ENCODE peak calls at places on chromosomes 1 and 21, in nine cellular contexts. One of them, this sample, is unnamed.
A peak's percentile ranks its signal among the peaks of the same experiment; 100 is the strongest.

GRCh38 chr1:115530407-115530806 is 111.4 kb upstream of the VANGL1 start:
- DNase-seq in colonic mucosa: no peak
- DNase-seq in MCF 10A: no peak
- DNase-seq in choroid plexus epithelial cell: peak; percentile 71
- DNase-seq in lower lobe of right lung: no peak
- DNase-seq in epithelial cell of proximal tubule: no peak
- DNase-seq in transverse colon: no peak
- DNase-seq in astrocyte: peak; percentile 56
- DNase-seq in GM06990: no peak
- DNase-seq in this sample: no peak

GRCh38 chr1:178725603-178726517 is 816 bp downstream of the RALGPS2 start:
- DNase-seq in colonic mucosa: peak; percentile 91
- DNase-seq in MCF 10A: peak; percentile 98
- DNase-seq in choroid plexus epithelial cell: peak; percentile 91
- DNase-seq in lower lobe of right lung: peak; percentile 79
- DNase-seq in epithelial cell of proximal tubule: peak; percentile 91
- DNase-seq in transverse colon: peak; percentile 87
- DNase-seq in astrocyte: peak; percentile 88
- DNase-seq in GM06990: peak; percentile 26
- DNase-seq in this sample: no peak

GRCh38 chr1:52602328-52603300 is at the start of gene GPX7:
- DNase-seq in colonic mucosa: peak; percentile 19
- DNase-seq in MCF 10A: no peak
- DNase-seq in choroid plexus epithelial cell: peak; percentile 52
- DNase-seq in lower lobe of right lung: peak; percentile 69
- DNase-seq in epithelial cell of proximal tubule: no peak
- DNase-seq in transverse colon: peak; percentile 42
- DNase-seq in astrocyte: peak; percentile 49
- DNase-seq in GM06990: peak; percentile 59
- DNase-seq in this sample: no peak

GRCh38 chr1:9901148-9902059 is 8.7 kb downstream of the CTNNBIP1 start:
- DNase-seq in colonic mucosa: peak; percentile 44
- DNase-seq in MCF 10A: no peak
- DNase-seq in choroid plexus epithelial cell: no peak
- DNase-seq in lower lobe of right lung: peak; percentile 91
- DNase-seq in epithelial cell of proximal tubule: no peak
- DNase-seq in transverse colon: no peak
- DNase-seq in astrocyte: no peak
- DNase-seq in GM06990: no peak
- DNase-seq in this sample: peak; percentile 47

GRCh38 chr1:85611390-85611789 is 30.8 kb downstream of the CCN1 start:
- DNase-seq in colonic mucosa: no peak
- DNase-seq in MCF 10A: no peak
- DNase-seq in choroid plexus epithelial cell: peak; percentile 83
- DNase-seq in lower lobe of right lung: no peak
- DNase-seq in epithelial cell of proximal tubule: no peak
- DNase-seq in transverse colon: no peak
- DNase-seq in astrocyte: peak; percentile 94
- DNase-seq in GM06990: no peak
- DNase-seq in this sample: no peak

GRCh38 chr1:229170778-229171505 is 100.0 kb upstream of the RAB4A start:
- DNase-seq in colonic mucosa: no peak
- DNase-seq in MCF 10A: no peak
- DNase-seq in choroid plexus epithelial cell: no peak
- DNase-seq in lower lobe of right lung: no peak
- DNase-seq in epithelial cell of proximal tubule: no peak
- DNase-seq in transverse colon: no peak
- DNase-seq in astrocyte: no peak
- DNase-seq in GM06990: no peak
- DNase-seq in this sample: no peak

GRCh38 chr1:20138346-20138745 is 777 bp upstream of the PLA2G2F start:
- DNase-seq in colonic mucosa: no peak
- DNase-seq in MCF 10A: no peak
- DNase-seq in choroid plexus epithelial cell: no peak
- DNase-seq in lower lobe of right lung: peak; percentile 16
- DNase-seq in epithelial cell of proximal tubule: no peak
- DNase-seq in transverse colon: no peak
- DNase-seq in astrocyte: no peak
- DNase-seq in GM06990: no peak
- DNase-seq in this sample: peak; percentile 34

GRCh38 chr1:224203243-224204016 is 20.4 kb downstream of the DEGS1 start:
- DNase-seq in colonic mucosa: peak; percentile 26
- DNase-seq in MCF 10A: peak; percentile 62
- DNase-seq in choroid plexus epithelial cell: peak; percentile 80
- DNase-seq in lower lobe of right lung: peak; percentile 74
- DNase-seq in epithelial cell of proximal tubule: peak; percentile 91
- DNase-seq in transverse colon: peak; percentile 34
- DNase-seq in astrocyte: peak; percentile 85
- DNase-seq in GM06990: no peak
- DNase-seq in this sample: no peak

GRCh38 chr1:201426395-201427310 is 5.1 kb upstream of the TNNI1 start:
- DNase-seq in colonic mucosa: no peak
- DNase-seq in MCF 10A: no peak
- DNase-seq in choroid plexus epithelial cell: no peak
- DNase-seq in lower lobe of right lung: no peak
- DNase-seq in epithelial cell of proximal tubule: no peak
- DNase-seq in transverse colon: no peak
- DNase-seq in astrocyte: no peak
- DNase-seq in GM06990: no peak
- DNase-seq in this sample: no peak

GRCh38 chr1:178684542-178685000 is 40.5 kb upstream of the RALGPS2 start:
- DNase-seq in colonic mucosa: no peak
- DNase-seq in MCF 10A: peak; percentile 89
- DNase-seq in choroid plexus epithelial cell: peak; percentile 97
- DNase-seq in lower lobe of right lung: no peak
- DNase-seq in epithelial cell of proximal tubule: peak; percentile 54
- DNase-seq in transverse colon: no peak
- DNase-seq in astrocyte: peak; percentile 93
- DNase-seq in GM06990: peak; percentile 17
- DNase-seq in this sample: no peak

GRCh38 chr21:25170681-25171080 is 436.6 kb downstream of the MRPL39 start:
- DNase-seq in colonic mucosa: no peak
- DNase-seq in MCF 10A: no peak
- DNase-seq in choroid plexus epithelial cell: no peak
- DNase-seq in lower lobe of right lung: no peak
- DNase-seq in epithelial cell of proximal tubule: no peak
- DNase-seq in transverse colon: no peak
- DNase-seq in astrocyte: peak; percentile 5
- DNase-seq in GM06990: no peak
- DNase-seq in this sample: no peak

GRCh38 chr1:156747737-156748669 is 3.5 kb downstream of the HDGF start:
- DNase-seq in colonic mucosa: peak; percentile 27
- DNase-seq in MCF 10A: peak; percentile 61
- DNase-seq in choroid plexus epithelial cell: no peak
- DNase-seq in lower lobe of right lung: no peak
- DNase-seq in epithelial cell of proximal tubule: no peak
- DNase-seq in transverse colon: no peak
- DNase-seq in astrocyte: no peak
- DNase-seq in GM06990: no peak
- DNase-seq in this sample: peak; percentile 36

GRCh38 chr1:205294175-205294913 is 27.2 kb downstream of the NUAK2 start:
- DNase-seq in colonic mucosa: no peak
- DNase-seq in MCF 10A: peak; percentile 97
- DNase-seq in choroid plexus epithelial cell: peak; percentile 68
- DNase-seq in lower lobe of right lung: no peak
- DNase-seq in epithelial cell of proximal tubule: peak; percentile 92
- DNase-seq in transverse colon: no peak
- DNase-seq in astrocyte: peak; percentile 89
- DNase-seq in GM06990: no peak
- DNase-seq in this sample: no peak

GRCh38 chr1:177185209-177185608 is 14.5 kb downstream of the BRINP2 start:
- DNase-seq in colonic mucosa: no peak
- DNase-seq in MCF 10A: peak; percentile 35
- DNase-seq in choroid plexus epithelial cell: peak; percentile 41
- DNase-seq in lower lobe of right lung: no peak
- DNase-seq in epithelial cell of proximal tubule: no peak
- DNase-seq in transverse colon: no peak
- DNase-seq in astrocyte: no peak
- DNase-seq in GM06990: no peak
- DNase-seq in this sample: no peak
- TF ChIP-seq CTCF in colonic mucosa: peak; percentile 34
- TF ChIP-seq CTCF in MCF 10A: peak; percentile 37
- TF ChIP-seq CTCF in choroid plexus epithelial cell: peak; percentile 69
- TF ChIP-seq CTCF in lower lobe of right lung: peak; percentile 44
- TF ChIP-seq CTCF in epithelial cell of proximal tubule: peak; percentile 58
- TF ChIP-seq CTCF in transverse colon: peak; percentile 52
- TF ChIP-seq CTCF in astrocyte: peak; percentile 48
- TF ChIP-seq CTCF in GM06990: peak; percentile 50
- TF ChIP-seq CTCF in this sample: peak; percentile 65

GRCh38 chr1:182909578-182909977 is 43.4 kb downstream of the SHCBP1L start:
- DNase-seq in colonic mucosa: no peak
- DNase-seq in MCF 10A: no peak
- DNase-seq in choroid plexus epithelial cell: no peak
- DNase-seq in lower lobe of right lung: no peak
- DNase-seq in epithelial cell of proximal tubule: no peak
- DNase-seq in transverse colon: no peak
- DNase-seq in astrocyte: no peak
- DNase-seq in GM06990: no peak
- DNase-seq in this sample: no peak

GRCh38 chr1:182917386-182917785 is 35.6 kb downstream of the SHCBP1L start:
- DNase-seq in colonic mucosa: no peak
- DNase-seq in MCF 10A: peak; percentile 5
- DNase-seq in choroid plexus epithelial cell: peak; percentile 45
- DNase-seq in lower lobe of right lung: no peak
- DNase-seq in epithelial cell of proximal tubule: no peak
- DNase-seq in transverse colon: no peak
- DNase-seq in astrocyte: peak; percentile 15
- DNase-seq in GM06990: no peak
- DNase-seq in this sample: no peak

GRCh38 chr1:182910143-182910542 is 42.8 kb downstream of the SHCBP1L start:
- DNase-seq in colonic mucosa: no peak
- DNase-seq in MCF 10A: no peak
- DNase-seq in choroid plexus epithelial cell: no peak
- DNase-seq in lower lobe of right lung: no peak
- DNase-seq in epithelial cell of proximal tubule: no peak
- DNase-seq in transverse colon: no peak
- DNase-seq in astrocyte: no peak
- DNase-seq in GM06990: no peak
- DNase-seq in this sample: no peak

DNA sequence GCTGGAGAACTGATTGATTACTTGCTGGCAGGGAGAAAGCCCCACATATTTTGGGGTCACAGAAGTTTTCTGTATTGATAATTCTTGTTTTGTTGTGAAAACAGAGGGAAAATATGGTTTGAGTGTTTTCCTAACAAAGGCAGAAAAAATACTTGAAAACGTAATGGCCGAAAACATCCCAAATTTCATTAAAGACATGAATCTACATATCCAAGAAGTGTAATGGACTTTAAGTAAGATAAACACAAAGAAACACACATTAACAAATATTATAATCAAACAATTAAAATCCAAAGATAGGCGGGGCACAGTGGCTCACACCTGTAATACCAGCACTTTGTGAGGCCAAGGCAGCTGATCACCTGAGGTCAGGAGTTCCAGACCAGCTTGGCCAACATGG is 39.6 kb downstream of the SHCBP1L start:
- DNase-seq in colonic mucosa: no peak
- DNase-seq in MCF 10A: no peak
- DNase-seq in choroid plexus epithelial cell: no peak
- DNase-seq in lower lobe of right lung: no peak
- DNase-seq in epithelial cell of proximal tubule: no peak
- DNase-seq in transverse colon: no peak
- DNase-seq in astrocyte: no peak
- DNase-seq in GM06990: no peak
- DNase-seq in this sample: no peak
- TF ChIP-seq CTCF in colonic mucosa: no peak
- TF ChIP-seq CTCF in MCF 10A: no peak
- TF ChIP-seq CTCF in choroid plexus epithelial cell: no peak
- TF ChIP-seq CTCF in lower lobe of right lung: no peak
- TF ChIP-seq CTCF in epithelial cell of proximal tubule: no peak
- TF ChIP-seq CTCF in transverse colon: no peak
- TF ChIP-seq CTCF in astrocyte: no peak
- TF ChIP-seq CTCF in GM06990: no peak
- TF ChIP-seq CTCF in this sample: no peak

DNA sequence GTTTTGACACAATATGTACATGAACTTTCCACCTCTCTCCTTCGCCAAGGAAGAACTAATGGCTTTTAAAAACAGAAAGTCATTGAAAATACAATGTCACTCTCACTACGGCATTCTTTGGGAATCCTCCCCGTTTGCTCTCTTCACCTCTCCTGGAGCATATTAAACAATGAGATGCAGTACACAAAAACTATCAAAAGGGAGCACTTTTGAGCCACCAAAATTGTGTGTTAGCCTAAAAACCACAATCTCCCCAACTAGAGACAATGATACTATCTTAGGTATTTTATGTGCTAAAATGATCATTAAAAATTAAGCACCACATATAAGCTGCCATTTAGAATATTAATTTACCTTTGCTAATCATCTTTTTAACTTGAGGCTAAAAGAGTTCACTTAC is 425.5 kb downstream of the KCTD3 start:
- DNase-seq in colonic mucosa: no peak
- DNase-seq in MCF 10A: peak; percentile 63
- DNase-seq in choroid plexus epithelial cell: peak; percentile 17
- DNase-seq in lower lobe of right lung: no peak
- DNase-seq in epithelial cell of proximal tubule: no peak
- DNase-seq in transverse colon: no peak
- DNase-seq in astrocyte: no peak
- DNase-seq in GM06990: no peak
- DNase-seq in this sample: no peak
- TF ChIP-seq CTCF in colonic mucosa: no peak
- TF ChIP-seq CTCF in MCF 10A: peak; percentile 69
- TF ChIP-seq CTCF in choroid plexus epithelial cell: peak; percentile 34
- TF ChIP-seq CTCF in lower lobe of right lung: peak; percentile 33
- TF ChIP-seq CTCF in epithelial cell of proximal tubule: peak; percentile 65
- TF ChIP-seq CTCF in transverse colon: peak; percentile 23
- TF ChIP-seq CTCF in astrocyte: peak; percentile 63
- TF ChIP-seq CTCF in GM06990: peak; percentile 17
- TF ChIP-seq CTCF in this sample: peak; percentile 80

GRCh38 chr1:14623090-14623489 is 24.6 kb downstream of the KAZN start:
- DNase-seq in colonic mucosa: no peak
- DNase-seq in MCF 10A: no peak
- DNase-seq in choroid plexus epithelial cell: no peak
- DNase-seq in lower lobe of right lung: no peak
- DNase-seq in epithelial cell of proximal tubule: no peak
- DNase-seq in transverse colon: no peak
- DNase-seq in astrocyte: no peak
- DNase-seq in GM06990: no peak
- DNase-seq in this sample: no peak
- TF ChIP-seq CTCF in colonic mucosa: no peak
- TF ChIP-seq CTCF in MCF 10A: no peak
- TF ChIP-seq CTCF in choroid plexus epithelial cell: no peak
- TF ChIP-seq CTCF in lower lobe of right lung: no peak
- TF ChIP-seq CTCF in epithelial cell of proximal tubule: no peak
- TF ChIP-seq CTCF in transverse colon: no peak
- TF ChIP-seq CTCF in astrocyte: no peak
- TF ChIP-seq CTCF in GM06990: no peak
- TF ChIP-seq CTCF in this sample: no peak